ENCODE peak calls at places on chromosomes 12 and 14, in six cellular contexts. E is H9, F is epithelial cell of proximal tubule, B is endothelial cell, S is tibial artery, D is Calu3. I is an unnamed sample.
A peak's percentile ranks its signal among the peaks of the same experiment; 100 is the strongest.

GRCh38 chr12:39417916-39418315 is 25.0 kb downstream of the KIF21A start:
- DNase-seq in B (no peak), D (no peak), F (peak; percentile 66), S (no peak), E (no peak), I (no peak)

GRCh38 chr14:101235042-101235871 is 326.0 kb upstream of the DIO3 start:
- DNase-seq in F (no peak), B (peak; percentile 88), E (peak; percentile 77), D (peak; percentile 91), S (peak; percentile 66), I (peak; percentile 76)

GRCh38 chr14:104183796-104184195 is 45.4 kb downstream of the KIF26A start:
- DNase-seq in B (no peak), S (no peak), F (no peak), D (no peak), E (no peak), I (no peak)

GRCh38 chr12:47085815-47086252 is 6.1 kb upstream of the AMIGO2 start:
- DNase-seq in F (no peak), B (no peak), E (peak; percentile 51), D (peak; percentile 38), S (no peak), I (no peak)

GRCh38 chr12:130014485-130014807 is 110.6 kb upstream of the TMEM132D start:
- DNase-seq in E (peak; percentile 71), B (no peak), F (no peak), D (no peak), S (no peak), I (no peak)

GRCh38 chr14:88998027-88998426 is 173.6 kb downstream of the TTC8 start:
- DNase-seq in E (no peak), D (no peak), S (no peak), B (no peak), F (no peak), I (no peak)

GRCh38 chr12:16473610-16474326 is 126.3 kb downstream of the MGST1 start:
- DNase-seq in S (no peak), F (no peak), D (no peak), E (no peak), B (no peak), I (no peak)

GRCh38 chr14:91883770-91884169 is 16.4 kb upstream of the TC2N start:
- DNase-seq in D (no peak), E (no peak), B (no peak), S (peak; percentile 88), F (no peak), I (no peak)

GRCh38 chr14:34169561-34169960 is 218.7 kb upstream of the EGLN3 start:
- DNase-seq in F (no peak), E (no peak), D (no peak), B (no peak), S (no peak), I (no peak)

GRCh38 chr12:90773526-90773925 is 181.4 kb downstream of the CCER1 start:
- DNase-seq in B (no peak), F (no peak), S (no peak), D (no peak), E (no peak), I (no peak)

GRCh38 chr12:57476993-57477709 is 2.5 kb downstream of the ARHGAP9 start:
- DNase-seq in B (no peak), F (no peak), S (no peak), D (no peak), E (no peak), I (no peak)

GRCh38 chr12:19744760-19745218 is 305.5 kb downstream of the AEBP2 start:
- DNase-seq in E (no peak), B (no peak), S (no peak), D (peak; percentile 32), F (peak; percentile 52), I (no peak)

GRCh38 chr12:3116106-3116898 is 39.1 kb downstream of the TSPAN9 start:
- DNase-seq in E (peak; percentile 28), S (no peak), B (no peak), F (no peak), D (no peak), I (no peak)

GRCh38 chr12:107019546-107019945 is 32.6 kb upstream of the MTERF2 start:
- DNase-seq in F (no peak), D (no peak), B (no peak), S (no peak), E (no peak), I (no peak)

GRCh38 chr12:107011519-107011918 is 24.6 kb upstream of the MTERF2 start:
- DNase-seq in F (no peak), B (no peak), E (no peak), D (no peak), S (no peak), I (no peak)

GRCh38 chr12:107012736-107013425 is 25.9 kb upstream of the MTERF2 start:
- DNase-seq in D (no peak), S (no peak), B (no peak), F (no peak), E (no peak), I (no peak)

GRCh38 chr12:107017042-107017441 is 30.1 kb upstream of the MTERF2 start:
- DNase-seq in S (no peak), B (no peak), E (no peak), D (no peak), F (no peak), I (no peak)

DNA sequence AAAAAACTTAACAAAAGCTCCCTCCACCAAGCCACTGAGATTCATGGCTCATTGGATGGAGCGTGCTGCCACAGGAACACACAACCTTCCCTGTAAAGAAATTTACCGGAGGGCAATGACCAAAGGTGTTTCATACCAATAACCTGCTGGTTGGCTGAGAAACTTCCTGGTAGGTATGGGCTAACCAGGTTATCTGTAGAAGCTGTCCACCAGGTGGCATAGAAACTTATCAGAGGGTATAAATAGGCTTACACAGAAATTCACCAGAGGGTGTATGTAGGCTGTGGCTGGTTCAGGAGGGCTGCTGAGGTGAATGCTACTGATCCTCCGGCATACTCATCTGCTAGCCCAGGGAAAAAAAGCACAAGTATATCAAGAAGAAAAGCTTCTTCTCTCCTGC is 27.1 kb upstream of the MTERF2 start:
- DNase-seq in E (peak; percentile 38), B (no peak), D (peak; percentile 71), F (no peak), S (no peak), I (no peak)
- TF ChIP-seq CTCF in E (peak; percentile 49), B (peak; percentile 25), D (peak; percentile 53), F (peak; percentile 42), S (no peak), I (no peak)

GRCh38 chr12:41532072-41532471 is 344.0 kb downstream of the PDZRN4 start:
- DNase-seq in S (no peak), D (no peak), F (no peak), B (no peak), E (no peak), I (no peak)

GRCh38 chr12:41537522-41537921 is 349.4 kb downstream of the PDZRN4 start:
- DNase-seq in B (no peak), E (no peak), F (no peak), S (no peak), D (no peak), I (no peak)

GRCh38 chr12:41531147-41531829 is 343.2 kb downstream of the PDZRN4 start:
- DNase-seq in F (no peak), E (no peak), D (no peak), S (peak; percentile 79), B (no peak), I (no peak)

GRCh38 chr12:41536813-41537490 is 348.8 kb downstream of the PDZRN4 start:
- DNase-seq in D (no peak), B (no peak), S (no peak), E (no peak), F (no peak), I (no peak)
- TF ChIP-seq CTCF in D (no peak), B (no peak), S (no peak), E (no peak), F (no peak), I (no peak)

GRCh38 chr14:59631237-59631636 is 54.6 kb upstream of the CCDC175 start:
- DNase-seq in E (peak; percentile 68), S (no peak), B (peak; percentile 40), D (peak; percentile 4), F (no peak), I (peak; percentile 15)
- TF ChIP-seq CTCF in E (peak; percentile 66), S (peak; percentile 13), B (peak; percentile 80), D (peak; percentile 15), F (peak; percentile 44), I (no peak)

DNA sequence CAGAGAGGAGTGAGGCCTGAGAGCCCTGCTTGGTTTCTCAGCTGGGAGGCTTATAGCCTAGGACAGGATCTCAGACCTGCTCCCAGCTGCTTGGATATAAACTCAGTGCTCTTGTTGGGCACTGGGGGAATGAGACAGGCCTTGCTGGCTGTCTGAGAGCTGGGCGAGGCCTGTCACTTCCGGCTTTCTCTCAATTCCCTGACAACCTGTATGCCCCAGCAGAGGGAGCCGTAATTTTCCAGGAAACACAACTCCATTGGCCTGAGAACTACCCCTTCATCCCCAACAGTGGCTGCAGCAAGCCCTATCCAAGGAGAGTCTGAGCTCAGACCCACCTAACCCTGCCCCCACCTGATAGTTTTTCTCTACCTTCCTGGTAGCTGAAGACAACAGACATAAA is 258.3 kb upstream of the STXBP6 start:
- DNase-seq in S (no peak), E (peak; percentile 75), F (no peak), B (peak; percentile 16), D (no peak), I (no peak)
- TF ChIP-seq CTCF in S (no peak), E (peak; percentile 43), F (no peak), B (no peak), D (no peak), I (no peak)

DNA sequence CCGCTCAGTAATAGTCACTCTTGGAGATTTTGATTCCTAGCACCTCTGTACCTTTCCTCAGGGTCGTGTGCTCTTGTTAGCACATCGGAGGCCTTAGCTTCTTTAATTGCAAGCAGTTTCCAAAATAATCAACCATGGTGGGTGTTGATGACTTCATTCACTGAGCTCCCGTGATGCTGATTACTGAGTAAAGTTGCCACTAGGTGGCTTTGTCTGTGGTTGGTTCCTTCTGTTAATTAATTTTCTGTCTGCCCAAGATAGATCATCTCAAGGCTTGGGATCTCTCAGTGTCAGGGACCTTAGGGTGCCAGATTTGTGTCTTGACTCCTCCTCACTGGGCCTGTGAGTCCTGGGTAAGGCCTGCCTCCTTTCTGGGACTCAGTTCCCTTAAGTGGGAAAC is 54.3 kb downstream of the PTPN11 start:
- DNase-seq in E (no peak), B (no peak), S (no peak), D (peak; percentile 7), F (no peak), I (no peak)
- TF ChIP-seq CTCF in E (peak; percentile 63), B (peak; percentile 46), S (no peak), D (no peak), F (peak; percentile 46), I (no peak)

DNA sequence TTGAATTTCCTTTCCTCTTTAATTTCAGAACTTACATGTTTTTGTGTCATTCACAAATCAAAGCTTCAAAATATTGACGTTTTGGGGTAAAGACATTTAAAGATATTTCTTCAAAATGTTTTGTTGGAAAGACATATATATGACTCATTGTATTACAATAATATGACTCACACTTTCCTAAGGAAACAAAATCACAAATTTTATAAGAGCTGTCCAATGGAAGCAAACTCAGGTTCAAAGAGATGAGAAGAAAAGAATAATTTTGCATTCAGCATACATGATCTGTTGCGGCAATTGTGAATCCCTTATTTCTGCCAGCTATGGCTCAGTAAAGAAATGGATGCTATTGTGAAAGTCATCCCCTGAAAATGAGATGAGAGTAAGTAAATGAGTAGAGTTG is 82.7 kb downstream of the GRIP1 start:
- DNase-seq in S (no peak), E (no peak), B (no peak), D (no peak), F (no peak), I (no peak)
- TF ChIP-seq CTCF in S (no peak), E (no peak), B (no peak), D (no peak), F (no peak), I (no peak)

GRCh38 chr12:101698782-101699347 is 1.4 kb downstream of the CHPT1 start:
- DNase-seq in B (no peak), D (peak; percentile 12), F (no peak), E (no peak), S (no peak), I (peak; percentile 33)
- TF ChIP-seq CTCF in B (no peak), D (no peak), F (peak; percentile 25), E (peak; percentile 24), S (no peak), I (peak; percentile 5)